ENCODE peak calls at places on chromosomes 6 and 20, in ten cellular contexts. One of them, this sample, is unnamed.

GRCh38 chr20:58179432-58180099 is 48.9 kb downstream of the ANKRD60 start:
- DNase-seq in esophagus squamous epithelium: no peak
- DNase-seq in NCI-H1105: peak; percentile 17
- DNase-seq in caudate nucleus: peak; percentile 68
- DNase-seq in astrocyte of the cerebellum: peak; percentile 15
- DNase-seq in GM13976: peak; percentile 88
- DNase-seq in HFFc6: no peak
- DNase-seq in MG63: peak; percentile 43
- DNase-seq in Calu3: peak; percentile 92
- DNase-seq in HT-29: peak; percentile 61
- DNase-seq in this sample: peak; percentile 46

GRCh38 chr6:35718911-35719381 is 17.9 kb upstream of the ARMC12 start:
- DNase-seq in esophagus squamous epithelium: no peak
- DNase-seq in NCI-H1105: no peak
- DNase-seq in caudate nucleus: no peak
- DNase-seq in astrocyte of the cerebellum: no peak
- DNase-seq in GM13976: peak; percentile 64
- DNase-seq in HFFc6: no peak
- DNase-seq in MG63: no peak
- DNase-seq in Calu3: no peak
- DNase-seq in HT-29: no peak
- DNase-seq in this sample: no peak

GRCh38 chr6:128057541-128058335 is 156.9 kb upstream of the THEMIS start:
- DNase-seq in esophagus squamous epithelium: no peak
- DNase-seq in NCI-H1105: no peak
- DNase-seq in caudate nucleus: no peak
- DNase-seq in astrocyte of the cerebellum: no peak
- DNase-seq in GM13976: no peak
- DNase-seq in HFFc6: peak; percentile 69
- DNase-seq in MG63: no peak
- DNase-seq in Calu3: no peak
- DNase-seq in HT-29: no peak
- DNase-seq in this sample: no peak

GRCh38 chr20:32634041-32634805 is 39.5 kb downstream of the C20orf203 start:
- DNase-seq in esophagus squamous epithelium: no peak
- DNase-seq in NCI-H1105: no peak
- DNase-seq in caudate nucleus: no peak
- DNase-seq in astrocyte of the cerebellum: no peak
- DNase-seq in GM13976: no peak
- DNase-seq in HFFc6: no peak
- DNase-seq in MG63: no peak
- DNase-seq in Calu3: no peak
- DNase-seq in HT-29: no peak
- DNase-seq in this sample: no peak

GRCh38 chr20:45061244-45061643 is 39.7 kb downstream of the KCNS1 start:
- DNase-seq in esophagus squamous epithelium: no peak
- DNase-seq in NCI-H1105: no peak
- DNase-seq in caudate nucleus: no peak
- DNase-seq in astrocyte of the cerebellum: peak; percentile 60
- DNase-seq in GM13976: no peak
- DNase-seq in HFFc6: peak; percentile 92
- DNase-seq in MG63: peak; percentile 90
- DNase-seq in Calu3: peak; percentile 35
- DNase-seq in HT-29: no peak
- DNase-seq in this sample: no peak

GRCh38 chr6:40923860-40924259 is 115.2 kb downstream of the UNC5CL start:
- DNase-seq in esophagus squamous epithelium: no peak
- DNase-seq in NCI-H1105: no peak
- DNase-seq in caudate nucleus: no peak
- DNase-seq in astrocyte of the cerebellum: no peak
- DNase-seq in GM13976: no peak
- DNase-seq in HFFc6: no peak
- DNase-seq in MG63: no peak
- DNase-seq in Calu3: no peak
- DNase-seq in HT-29: no peak
- DNase-seq in this sample: no peak

GRCh38 chr6:149895702-149896310 is 2.1 kb downstream of the RAET1E start:
- DNase-seq in esophagus squamous epithelium: no peak
- DNase-seq in NCI-H1105: no peak
- DNase-seq in caudate nucleus: no peak
- DNase-seq in astrocyte of the cerebellum: peak; percentile 43
- DNase-seq in GM13976: no peak
- DNase-seq in HFFc6: peak; percentile 72
- DNase-seq in MG63: peak; percentile 88
- DNase-seq in Calu3: peak; percentile 52
- DNase-seq in HT-29: peak; percentile 69
- DNase-seq in this sample: no peak

GRCh38 chr20:60877071-60877470 is 375.0 kb upstream of the CDH4 start:
- DNase-seq in esophagus squamous epithelium: no peak
- DNase-seq in NCI-H1105: no peak
- DNase-seq in caudate nucleus: no peak
- DNase-seq in astrocyte of the cerebellum: no peak
- DNase-seq in GM13976: no peak
- DNase-seq in HFFc6: no peak
- DNase-seq in MG63: no peak
- DNase-seq in Calu3: no peak
- DNase-seq in HT-29: no peak
- DNase-seq in this sample: no peak

GRCh38 chr6:7129784-7130569 is 22.2 kb downstream of the RREB1 start:
- DNase-seq in esophagus squamous epithelium: no peak
- DNase-seq in NCI-H1105: no peak
- DNase-seq in caudate nucleus: no peak
- DNase-seq in astrocyte of the cerebellum: no peak
- DNase-seq in GM13976: no peak
- DNase-seq in HFFc6: no peak
- DNase-seq in MG63: peak; percentile 61
- DNase-seq in Calu3: no peak
- DNase-seq in HT-29: no peak
- DNase-seq in this sample: no peak

GRCh38 chr20:23228912-23229311 is 121.7 kb upstream of the NXT1 start:
- DNase-seq in esophagus squamous epithelium: no peak
- DNase-seq in NCI-H1105: no peak
- DNase-seq in caudate nucleus: no peak
- DNase-seq in astrocyte of the cerebellum: peak; percentile 41
- DNase-seq in GM13976: no peak
- DNase-seq in HFFc6: no peak
- DNase-seq in MG63: peak; percentile 81
- DNase-seq in Calu3: no peak
- DNase-seq in HT-29: no peak
- DNase-seq in this sample: no peak

GRCh38 chr20:57390604-57391438 is at the start of gene RBM38:
- DNase-seq in esophagus squamous epithelium: no peak
- DNase-seq in NCI-H1105: peak; percentile 64
- DNase-seq in caudate nucleus: peak; percentile 71
- DNase-seq in astrocyte of the cerebellum: no peak
- DNase-seq in GM13976: peak; percentile 97
- DNase-seq in HFFc6: no peak
- DNase-seq in MG63: peak; percentile 72
- DNase-seq in Calu3: peak; percentile 86
- DNase-seq in HT-29: peak; percentile 74
- DNase-seq in this sample: peak; percentile 70

GRCh38 chr6:168071620-168072019 is 7.4 kb downstream of the FRMD1 start:
- DNase-seq in esophagus squamous epithelium: no peak
- DNase-seq in NCI-H1105: no peak
- DNase-seq in caudate nucleus: no peak
- DNase-seq in astrocyte of the cerebellum: no peak
- DNase-seq in GM13976: peak; percentile 50
- DNase-seq in HFFc6: no peak
- DNase-seq in MG63: no peak
- DNase-seq in Calu3: no peak
- DNase-seq in HT-29: peak; percentile 32
- DNase-seq in this sample: no peak

GRCh38 chr6:113351183-113351834 is 505.8 kb upstream of the MARCKS start:
- DNase-seq in esophagus squamous epithelium: no peak
- DNase-seq in NCI-H1105: no peak
- DNase-seq in caudate nucleus: no peak
- DNase-seq in astrocyte of the cerebellum: peak; percentile 57
- DNase-seq in GM13976: no peak
- DNase-seq in HFFc6: peak; percentile 53
- DNase-seq in MG63: no peak
- DNase-seq in Calu3: no peak
- DNase-seq in HT-29: no peak
- DNase-seq in this sample: no peak

GRCh38 chr6:167968091-167968490 is 29.4 kb upstream of the KIF25 start:
- DNase-seq in esophagus squamous epithelium: no peak
- DNase-seq in NCI-H1105: peak; percentile 3
- DNase-seq in caudate nucleus: no peak
- DNase-seq in astrocyte of the cerebellum: no peak
- DNase-seq in GM13976: no peak
- DNase-seq in HFFc6: no peak
- DNase-seq in MG63: peak; percentile 33
- DNase-seq in Calu3: peak; percentile 51
- DNase-seq in HT-29: peak; percentile 49
- DNase-seq in this sample: peak; percentile 37

GRCh38 chr6:84749181-84749580 is 15.2 kb downstream of the TBX18 start:
- DNase-seq in esophagus squamous epithelium: no peak
- DNase-seq in NCI-H1105: no peak
- DNase-seq in caudate nucleus: no peak
- DNase-seq in astrocyte of the cerebellum: no peak
- DNase-seq in GM13976: no peak
- DNase-seq in HFFc6: no peak
- DNase-seq in MG63: no peak
- DNase-seq in Calu3: no peak
- DNase-seq in HT-29: no peak
- DNase-seq in this sample: no peak

GRCh38 chr6:1296542-1296941 is 15.4 kb upstream of the FOXQ1 start:
- DNase-seq in esophagus squamous epithelium: no peak
- DNase-seq in NCI-H1105: no peak
- DNase-seq in caudate nucleus: no peak
- DNase-seq in astrocyte of the cerebellum: no peak
- DNase-seq in GM13976: no peak
- DNase-seq in HFFc6: peak; percentile 67
- DNase-seq in MG63: no peak
- DNase-seq in Calu3: no peak
- DNase-seq in HT-29: peak; percentile 36
- DNase-seq in this sample: no peak

GRCh38 chr6:88870728-88871330 is 92.6 kb downstream of the RNGTT start:
- DNase-seq in esophagus squamous epithelium: no peak
- DNase-seq in NCI-H1105: peak; percentile 49
- DNase-seq in caudate nucleus: no peak
- DNase-seq in astrocyte of the cerebellum: peak; percentile 59
- DNase-seq in GM13976: peak; percentile 16
- DNase-seq in HFFc6: peak; percentile 55
- DNase-seq in MG63: peak; percentile 3
- DNase-seq in Calu3: peak; percentile 56
- DNase-seq in HT-29: peak; percentile 69
- DNase-seq in this sample: peak; percentile 73

GRCh38 chr6:105733556-105734162 is 330.8 kb upstream of the PREP start:
- DNase-seq in esophagus squamous epithelium: no peak
- DNase-seq in NCI-H1105: peak; percentile 16
- DNase-seq in caudate nucleus: no peak
- DNase-seq in astrocyte of the cerebellum: peak; percentile 31
- DNase-seq in GM13976: no peak
- DNase-seq in HFFc6: peak; percentile 34
- DNase-seq in MG63: no peak
- DNase-seq in Calu3: no peak
- DNase-seq in HT-29: peak; percentile 53
- DNase-seq in this sample: peak; percentile 49

GRCh38 chr6:19413323-19413722 is 423.8 kb upstream of the ID4 start:
- DNase-seq in esophagus squamous epithelium: no peak
- DNase-seq in NCI-H1105: no peak
- DNase-seq in caudate nucleus: no peak
- DNase-seq in astrocyte of the cerebellum: peak; percentile 31
- DNase-seq in GM13976: no peak
- DNase-seq in HFFc6: peak; percentile 46
- DNase-seq in MG63: no peak
- DNase-seq in Calu3: peak; percentile 45
- DNase-seq in HT-29: peak; percentile 58
- DNase-seq in this sample: no peak

GRCh38 chr20:45822863-45823262 is 4.2 kb downstream of the TNNC2 start:
- DNase-seq in esophagus squamous epithelium: no peak
- DNase-seq in NCI-H1105: peak; percentile 58
- DNase-seq in caudate nucleus: peak; percentile 11
- DNase-seq in astrocyte of the cerebellum: no peak
- DNase-seq in GM13976: no peak
- DNase-seq in HFFc6: peak; percentile 30
- DNase-seq in MG63: peak; percentile 65
- DNase-seq in Calu3: peak; percentile 70
- DNase-seq in HT-29: peak; percentile 56
- DNase-seq in this sample: peak; percentile 54

GRCh38 chr20:37357481-37358365 is 11.8 kb downstream of the SRC start:
- DNase-seq in esophagus squamous epithelium: no peak
- DNase-seq in NCI-H1105: no peak
- DNase-seq in caudate nucleus: no peak
- DNase-seq in astrocyte of the cerebellum: no peak
- DNase-seq in GM13976: no peak
- DNase-seq in HFFc6: no peak
- DNase-seq in MG63: no peak
- DNase-seq in Calu3: no peak
- DNase-seq in HT-29: no peak
- DNase-seq in this sample: no peak

GRCh38 chr6:45595010-45595851 is 217.5 kb upstream of the SUPT3H start:
- DNase-seq in esophagus squamous epithelium: no peak
- DNase-seq in NCI-H1105: no peak
- DNase-seq in caudate nucleus: no peak
- DNase-seq in astrocyte of the cerebellum: no peak
- DNase-seq in GM13976: no peak
- DNase-seq in HFFc6: no peak
- DNase-seq in MG63: no peak
- DNase-seq in Calu3: no peak
- DNase-seq in HT-29: no peak
- DNase-seq in this sample: no peak

GRCh38 chr6:134176283-134176975 is 124.0 kb upstream of the SLC2A12 start:
- DNase-seq in esophagus squamous epithelium: no peak
- DNase-seq in NCI-H1105: no peak
- DNase-seq in caudate nucleus: peak; percentile 66
- DNase-seq in astrocyte of the cerebellum: no peak
- DNase-seq in GM13976: no peak
- DNase-seq in HFFc6: no peak
- DNase-seq in MG63: peak; percentile 43
- DNase-seq in Calu3: peak; percentile 24
- DNase-seq in HT-29: no peak
- DNase-seq in this sample: peak; percentile 17

GRCh38 chr6:144408151-144408550 is 123.0 kb downstream of the UTRN start:
- DNase-seq in esophagus squamous epithelium: no peak
- DNase-seq in NCI-H1105: no peak
- DNase-seq in caudate nucleus: no peak
- DNase-seq in astrocyte of the cerebellum: no peak
- DNase-seq in GM13976: no peak
- DNase-seq in HFFc6: no peak
- DNase-seq in MG63: no peak
- DNase-seq in Calu3: no peak
- DNase-seq in HT-29: no peak
- DNase-seq in this sample: no peak

GRCh38 chr6:142918339-142919042 is 26.5 kb downstream of the HIVEP2 start:
- DNase-seq in esophagus squamous epithelium: no peak
- DNase-seq in NCI-H1105: no peak
- DNase-seq in caudate nucleus: no peak
- DNase-seq in astrocyte of the cerebellum: no peak
- DNase-seq in GM13976: no peak
- DNase-seq in HFFc6: no peak
- DNase-seq in MG63: no peak
- DNase-seq in Calu3: no peak
- DNase-seq in HT-29: no peak
- DNase-seq in this sample: no peak

GRCh38 chr20:56328861-56329260 is 29.9 kb upstream of the FAM210B start:
- DNase-seq in esophagus squamous epithelium: no peak
- DNase-seq in NCI-H1105: no peak
- DNase-seq in caudate nucleus: no peak
- DNase-seq in astrocyte of the cerebellum: no peak
- DNase-seq in GM13976: no peak
- DNase-seq in HFFc6: no peak
- DNase-seq in MG63: no peak
- DNase-seq in Calu3: peak; percentile 12
- DNase-seq in HT-29: peak; percentile 54
- DNase-seq in this sample: no peak

GRCh38 chr20:57724610-57725405 is 15.0 kb upstream of the PMEPA1 start:
- DNase-seq in esophagus squamous epithelium: no peak
- DNase-seq in NCI-H1105: no peak
- DNase-seq in caudate nucleus: no peak
- DNase-seq in astrocyte of the cerebellum: no peak
- DNase-seq in GM13976: no peak
- DNase-seq in HFFc6: no peak
- DNase-seq in MG63: no peak
- DNase-seq in Calu3: no peak
- DNase-seq in HT-29: no peak
- DNase-seq in this sample: no peak

GRCh38 chr20:59082981-59083380 is 40.4 kb upstream of the PRELID3B start:
- DNase-seq in esophagus squamous epithelium: no peak
- DNase-seq in NCI-H1105: no peak
- DNase-seq in caudate nucleus: no peak
- DNase-seq in astrocyte of the cerebellum: no peak
- DNase-seq in GM13976: no peak
- DNase-seq in HFFc6: peak; percentile 89
- DNase-seq in MG63: peak; percentile 68
- DNase-seq in Calu3: no peak
- DNase-seq in HT-29: no peak
- DNase-seq in this sample: no peak